ENCODE peak calls at places on chromosome 13, in six cellular contexts. One of them, this sample, is unnamed. For H3K9me2, the result is how much of the 10 kb centered on the place peaks cover.

GRCh38 chr13:42820450-42820849 is 39.1 kb downstream of the FAM216B start:
- DNase-seq in SK-N-SH: no peak
- DNase-seq in PC-3: no peak
- DNase-seq in HCT116: no peak
- DNase-seq in MM.1S: no peak
- DNase-seq in Karpas-422: no peak
- DNase-seq in this sample: peak

GRCh38 chr13:62838891-62839290 is 1423.2 kb upstream of the PCDH20 start:
- DNase-seq in SK-N-SH: no peak
- DNase-seq in PC-3: no peak
- DNase-seq in HCT116: no peak
- DNase-seq in MM.1S: no peak
- DNase-seq in Karpas-422: no peak
- DNase-seq in this sample: no peak

GRCh38 chr13:68099616-68100015 is 869.5 kb upstream of the PCDH9 start:
- DNase-seq in SK-N-SH: no peak
- DNase-seq in PC-3: peak
- DNase-seq in HCT116: peak
- DNase-seq in MM.1S: no peak
- DNase-seq in Karpas-422: no peak
- DNase-seq in this sample: peak

GRCh38 chr13:93963266-93964131 is 516.0 kb downstream of the DCT start:
- DNase-seq in SK-N-SH: no peak
- DNase-seq in PC-3: peak
- DNase-seq in HCT116: no peak
- DNase-seq in MM.1S: no peak
- DNase-seq in Karpas-422: no peak
- DNase-seq in this sample: peak

GRCh38 chr13:94483970-94484369 is 4.5 kb upstream of the DCT start:
- DNase-seq in SK-N-SH: no peak
- DNase-seq in PC-3: no peak
- DNase-seq in HCT116: no peak
- DNase-seq in MM.1S: no peak
- DNase-seq in Karpas-422: no peak
- DNase-seq in this sample: no peak

GRCh38 chr13:23386533-23386932 is 47.0 kb downstream of the SACS start:
- DNase-seq in SK-N-SH: no peak
- DNase-seq in PC-3: no peak
- DNase-seq in HCT116: no peak
- DNase-seq in MM.1S: no peak
- DNase-seq in Karpas-422: no peak
- DNase-seq in this sample: no peak

GRCh38 chr13:23725922-23726321 is 155.7 kb downstream of the TNFRSF19 start:
- DNase-seq in SK-N-SH: no peak
- DNase-seq in PC-3: no peak
- DNase-seq in HCT116: no peak
- DNase-seq in MM.1S: no peak
- DNase-seq in Karpas-422: no peak
- DNase-seq in this sample: peak

GRCh38 chr13:32838985-32839384 is 177.2 kb upstream of the KL start:
- DNase-seq in SK-N-SH: no peak
- DNase-seq in PC-3: peak
- DNase-seq in HCT116: no peak
- DNase-seq in MM.1S: peak
- DNase-seq in Karpas-422: no peak
- DNase-seq in this sample: no peak

GRCh38 chr13:23755040-23755439 is 134.2 kb downstream of the MIPEP start:
- DNase-seq in SK-N-SH: no peak
- DNase-seq in PC-3: no peak
- DNase-seq in HCT116: no peak
- DNase-seq in MM.1S: no peak
- DNase-seq in Karpas-422: no peak
- DNase-seq in this sample: no peak

GRCh38 chr13:33678906-33679657 is 138.9 kb upstream of the RFC3 start:
- DNase-seq in SK-N-SH: no peak
- DNase-seq in PC-3: peak
- DNase-seq in HCT116: no peak
- DNase-seq in MM.1S: peak
- DNase-seq in Karpas-422: peak
- DNase-seq in this sample: peak

GRCh38 chr13:21683034-21683733 is 12.3 kb downstream of the FGF9 start:
- DNase-seq in SK-N-SH: no peak
- DNase-seq in PC-3: peak
- DNase-seq in HCT116: no peak
- DNase-seq in MM.1S: no peak
- DNase-seq in Karpas-422: no peak
- DNase-seq in this sample: peak

GRCh38 chr13:20610006-20610405 is 43.0 kb downstream of the IFT88 start:
- DNase-seq in SK-N-SH: no peak
- DNase-seq in PC-3: no peak
- DNase-seq in HCT116: no peak
- DNase-seq in MM.1S: no peak
- DNase-seq in Karpas-422: no peak
- DNase-seq in this sample: no peak

GRCh38 chr13:93235258-93236015 is 8.8 kb downstream of the GPC6 start:
- DNase-seq in SK-N-SH: no peak
- DNase-seq in PC-3: no peak
- DNase-seq in HCT116: no peak
- DNase-seq in MM.1S: no peak
- DNase-seq in Karpas-422: no peak
- DNase-seq in this sample: peak

GRCh38 chr13:109160887-109161669 is 531.7 kb downstream of the MYO16 start:
- DNase-seq in SK-N-SH: no peak
- DNase-seq in PC-3: peak
- DNase-seq in HCT116: no peak
- DNase-seq in MM.1S: no peak
- DNase-seq in Karpas-422: peak
- DNase-seq in this sample: no peak

GRCh38 chr13:28751210-28751935 is 32.6 kb upstream of the SLC46A3 start:
- DNase-seq in SK-N-SH: no peak
- DNase-seq in PC-3: no peak
- DNase-seq in HCT116: no peak
- DNase-seq in MM.1S: no peak
- DNase-seq in Karpas-422: no peak
- DNase-seq in this sample: no peak

GRCh38 chr13:44810067-44810840 is 179.0 kb downstream of the NUFIP1 start:
- DNase-seq in SK-N-SH: peak
- DNase-seq in PC-3: peak
- DNase-seq in HCT116: no peak
- DNase-seq in MM.1S: no peak
- DNase-seq in Karpas-422: peak
- DNase-seq in this sample: peak

GRCh38 chr13:60627071-60627686 is 230.2 kb downstream of the TDRD3 start:
- DNase-seq in SK-N-SH: peak
- DNase-seq in PC-3: peak
- DNase-seq in HCT116: peak
- DNase-seq in MM.1S: peak
- DNase-seq in Karpas-422: peak
- DNase-seq in this sample: peak

GRCh38 chr13:98483636-98484288 is 93.1 kb downstream of the STK24 start:
- DNase-seq in SK-N-SH: no peak
- DNase-seq in PC-3: no peak
- DNase-seq in HCT116: no peak
- DNase-seq in MM.1S: no peak
- DNase-seq in Karpas-422: no peak
- DNase-seq in this sample: peak

GRCh38 chr13:40599722-40600121 is 66.7 kb downstream of the FOXO1 start:
- DNase-seq in SK-N-SH: no peak
- DNase-seq in PC-3: no peak
- DNase-seq in HCT116: no peak
- DNase-seq in MM.1S: no peak
- DNase-seq in Karpas-422: no peak
- DNase-seq in this sample: no peak

GRCh38 chr13:106088094-106088493 is 447.4 kb downstream of the EFNB2 start:
- DNase-seq in SK-N-SH: no peak
- DNase-seq in PC-3: no peak
- DNase-seq in HCT116: no peak
- DNase-seq in MM.1S: no peak
- DNase-seq in Karpas-422: no peak
- DNase-seq in this sample: no peak

GRCh38 chr13:43154083-43154739 is 130.8 kb downstream of the DNAJC15 start:
- DNase-seq in SK-N-SH: no peak
- DNase-seq in PC-3: peak
- DNase-seq in HCT116: no peak
- DNase-seq in MM.1S: no peak
- DNase-seq in Karpas-422: no peak
- DNase-seq in this sample: no peak

GRCh38 chr13:72853000-72853399 is 71.1 kb downstream of the PIBF1 start:
- DNase-seq in SK-N-SH: no peak
- DNase-seq in PC-3: no peak
- DNase-seq in HCT116: no peak
- DNase-seq in MM.1S: no peak
- DNase-seq in Karpas-422: no peak
- DNase-seq in this sample: no peak

GRCh38 chr13:70723732-70724131 is 615.5 kb upstream of the KLHL1 start:
- DNase-seq in SK-N-SH: peak
- DNase-seq in PC-3: peak
- DNase-seq in HCT116: no peak
- DNase-seq in MM.1S: no peak
- DNase-seq in Karpas-422: no peak
- DNase-seq in this sample: no peak

GRCh38 chr13:30744686-30745085 is 9.3 kb downstream of the ALOX5AP start:
- DNase-seq in SK-N-SH: no peak
- DNase-seq in PC-3: no peak
- DNase-seq in HCT116: no peak
- DNase-seq in MM.1S: peak
- DNase-seq in Karpas-422: no peak
- DNase-seq in this sample: no peak

GRCh38 chr13:30744056-30744684 is 8.8 kb downstream of the ALOX5AP start:
- DNase-seq in SK-N-SH: no peak
- DNase-seq in PC-3: peak
- DNase-seq in HCT116: peak
- DNase-seq in MM.1S: peak
- DNase-seq in Karpas-422: peak
- DNase-seq in this sample: peak

GRCh38 chr13:30742896-30743295 is 7.6 kb downstream of the ALOX5AP start:
- DNase-seq in SK-N-SH: no peak
- DNase-seq in PC-3: no peak
- DNase-seq in HCT116: no peak
- DNase-seq in MM.1S: no peak
- DNase-seq in Karpas-422: no peak
- DNase-seq in this sample: peak

GRCh38 chr13:30745917-30746686 is 10.8 kb downstream of the ALOX5AP start:
- DNase-seq in SK-N-SH: peak
- DNase-seq in PC-3: no peak
- DNase-seq in HCT116: no peak
- DNase-seq in MM.1S: no peak
- DNase-seq in Karpas-422: no peak
- DNase-seq in this sample: no peak

DNA sequence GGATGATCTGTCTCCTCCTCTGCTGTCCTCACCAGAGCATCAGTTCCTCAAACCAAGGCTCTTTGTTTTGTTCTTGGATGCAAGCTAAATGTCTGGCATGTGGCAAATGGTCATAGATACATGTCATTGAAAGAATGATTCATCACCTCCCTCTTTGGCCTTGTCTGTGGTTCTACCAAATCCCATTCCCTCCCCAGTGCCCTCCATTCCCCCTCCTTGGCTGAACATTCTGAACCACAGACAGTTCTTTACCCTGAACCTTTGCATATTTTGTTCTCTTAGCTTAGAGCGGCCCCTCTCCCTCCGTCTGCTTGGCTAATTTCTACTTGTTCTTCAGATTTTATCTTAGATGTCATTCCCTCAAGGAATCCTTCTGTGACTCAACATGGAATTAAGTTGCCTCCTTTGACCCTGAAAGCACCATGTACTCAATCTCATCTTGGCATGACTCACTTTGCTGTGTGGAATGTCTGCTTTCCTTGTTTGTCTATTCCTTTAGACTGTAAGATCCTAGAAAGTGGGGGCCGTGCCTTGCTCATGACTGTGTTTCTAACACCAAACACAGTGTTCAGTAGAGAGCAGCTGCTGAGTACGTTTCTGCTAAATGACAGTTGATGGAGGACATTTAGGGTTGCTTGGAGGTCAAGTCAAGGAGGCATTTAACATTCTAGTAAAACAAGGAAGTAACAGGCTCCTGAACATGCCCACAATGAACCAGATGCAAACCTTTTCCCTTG is 8.1 kb downstream of the ALOX5AP start:
- DNase-seq in SK-N-SH: no peak
- DNase-seq in PC-3: peak
- DNase-seq in HCT116: peak
- DNase-seq in MM.1S: no peak
- DNase-seq in Karpas-422: no peak
- DNase-seq in this sample: peak
- H3K9ac ChIP-seq in SK-N-SH: peak
- H3K9ac ChIP-seq in PC-3: no peak
- H3K9ac ChIP-seq in HCT116: no peak
- H3K9ac ChIP-seq in MM.1S: no peak
- H3K9ac ChIP-seq in Karpas-422: no peak
- H3K9ac ChIP-seq in this sample: peak

GRCh38 chr13:113500530-113501265 is 10.2 kb upstream of the DCUN1D2 start:
- DNase-seq in SK-N-SH: no peak
- DNase-seq in PC-3: no peak
- DNase-seq in HCT116: no peak
- DNase-seq in MM.1S: no peak
- DNase-seq in Karpas-422: no peak
- DNase-seq in this sample: no peak
- H3K27ac ChIP-seq in SK-N-SH: no peak
- H3K27ac ChIP-seq in PC-3: no peak
- H3K27ac ChIP-seq in HCT116: no peak
- H3K27ac ChIP-seq in MM.1S: no peak
- H3K27ac ChIP-seq in Karpas-422: no peak
- H3K27ac ChIP-seq in this sample: peak

DNA sequence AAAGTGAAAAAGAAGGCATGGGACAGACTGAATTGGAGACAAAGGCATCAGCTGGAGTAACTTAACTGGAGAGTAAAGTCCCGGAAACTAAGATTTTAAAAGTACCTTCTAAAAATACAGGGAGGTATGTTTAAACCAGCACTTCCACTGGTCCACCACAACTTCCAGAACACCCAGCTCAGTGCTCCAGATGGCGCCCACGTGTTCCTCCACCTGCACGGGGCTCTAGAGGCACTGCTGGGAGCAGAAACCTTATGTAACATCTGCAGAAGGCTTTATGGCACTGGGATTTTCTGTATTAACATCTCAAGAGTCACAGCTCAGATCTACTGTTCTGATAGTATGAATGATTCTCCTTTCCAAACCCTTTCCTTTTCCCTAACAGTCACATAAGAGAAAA is 252.1 kb downstream of the DCLK1 start:
- DNase-seq in SK-N-SH: no peak
- DNase-seq in PC-3: no peak
- DNase-seq in HCT116: no peak
- DNase-seq in MM.1S: peak
- DNase-seq in Karpas-422: no peak
- DNase-seq in this sample: no peak
- H3K9me2 ChIP-seq in SK-N-SH: under half
- H3K9me2 ChIP-seq in PC-3: under half
- H3K9me2 ChIP-seq in HCT116: under half
- H3K9me2 ChIP-seq in MM.1S: under half
- H3K9me2 ChIP-seq in Karpas-422: under half
- H3K9me2 ChIP-seq in this sample: under half

GRCh38 chr13:35856084-35856483 is 275.1 kb downstream of the DCLK1 start:
- DNase-seq in SK-N-SH: no peak
- DNase-seq in PC-3: no peak
- DNase-seq in HCT116: no peak
- DNase-seq in MM.1S: no peak
- DNase-seq in Karpas-422: no peak
- DNase-seq in this sample: no peak
- H3K9ac ChIP-seq in SK-N-SH: no peak
- H3K9ac ChIP-seq in PC-3: no peak
- H3K9ac ChIP-seq in HCT116: no peak
- H3K9ac ChIP-seq in MM.1S: no peak
- H3K9ac ChIP-seq in Karpas-422: no peak
- H3K9ac ChIP-seq in this sample: no peak

GRCh38 chr13:100648354-100648753 is 26.2 kb downstream of the TMTC4 start:
- DNase-seq in SK-N-SH: no peak
- DNase-seq in PC-3: no peak
- DNase-seq in HCT116: no peak
- DNase-seq in MM.1S: no peak
- DNase-seq in Karpas-422: no peak
- DNase-seq in this sample: no peak
- H3K27ac ChIP-seq in SK-N-SH: no peak
- H3K27ac ChIP-seq in PC-3: no peak
- H3K27ac ChIP-seq in HCT116: no peak
- H3K27ac ChIP-seq in MM.1S: no peak
- H3K27ac ChIP-seq in Karpas-422: no peak
- H3K27ac ChIP-seq in this sample: no peak